ENCODE peak calls at places on chromosomes 3 and 15, in six cellular contexts. E is mucosa of descending colon; L is endothelial cell of umbilical vein; T is activated CD8-positive, alpha-beta T cell treated with anti-CD3 and anti-CD28 coated beads for 36 hours; R is HEK293T; C is anterior cingulate cortex. U is an unnamed sample.

GRCh38 chr15:45948226-45948625 is 313.4 kb downstream of the SQOR start:
- DNase-seq in E (no peak), L (no peak), T (no peak), R (no peak), C (no peak), U (no peak)

GRCh38 chr3:79672075-79672474 is 95.7 kb downstream of the ROBO1 start:
- DNase-seq in E (no peak), L (no peak), T (no peak), R (no peak), C (no peak), U (no peak)

GRCh38 chr15:51202783-51203182 is 108.1 kb upstream of the TNFAIP8L3 start:
- DNase-seq in E (no peak), L (no peak), T (no peak), R (no peak), C (no peak), U (no peak)

GRCh38 chr15:69557340-69558137 is 104.9 kb downstream of the RPLP1 start:
- DNase-seq in E (no peak), L (peak), T (no peak), R (no peak), C (no peak), U (no peak)

GRCh38 chr3:189001559-189001958 is 170.2 kb upstream of the TPRG1 start:
- DNase-seq in E (no peak), L (peak), T (no peak), R (no peak), C (no peak), U (no peak)

GRCh38 chr3:152682477-152682876 is 152.5 kb upstream of the P2RY1 start:
- DNase-seq in E (no peak), L (no peak), T (no peak), R (no peak), C (no peak), U (no peak)

GRCh38 chr3:13006216-13006990 is 66.8 kb downstream of the IQSEC1 start:
- DNase-seq in E (no peak), L (no peak), T (no peak), R (no peak), C (no peak), U (no peak)

GRCh38 chr3:158091526-158091925 is 14.7 kb downstream of the SHOX2 start:
- DNase-seq in E (no peak), L (peak), T (no peak), R (no peak), C (no peak), U (no peak)

GRCh38 chr3:40191850-40192448 is 117.6 kb upstream of the EIF1B start:
- DNase-seq in E (peak), L (peak), T (peak), R (peak), C (peak), U (peak)

GRCh38 chr3:129936757-129937156 is 37.8 kb upstream of the TRH start:
- DNase-seq in E (peak), L (peak), T (peak), R (no peak), C (peak), U (no peak)

GRCh38 chr3:48952510-48953118 is 34.0 kb downstream of the ARIH2 start:
- DNase-seq in E (peak), L (peak), T (peak), R (peak), C (no peak), U (peak)

GRCh38 chr15:93030430-93031102 is 58.4 kb downstream of the RGMA start:
- DNase-seq in E (peak), L (peak), T (peak), R (peak), C (peak), U (peak)

GRCh38 chr3:172003146-172003545 is 36.2 kb upstream of the FNDC3B start:
- DNase-seq in E (no peak), L (no peak), T (no peak), R (no peak), C (no peak), U (no peak)

GRCh38 chr3:25441234-25441856 is 13.3 kb downstream of the RARB start:
- DNase-seq in E (no peak), L (no peak), T (peak), R (no peak), C (no peak), U (peak)

GRCh38 chr15:32641517-32642059 is at the start of gene SCG5:
- DNase-seq in E (peak), L (peak), T (no peak), R (no peak), C (peak), U (peak)

GRCh38 chr3:160676547-160677303 is at the start of gene ARL14:
- DNase-seq in E (no peak), L (peak), T (no peak), R (no peak), C (no peak), U (peak)

GRCh38 chr3:19159966-19160365 is 11.7 kb downstream of the KCNH8 start:
- DNase-seq in E (no peak), L (no peak), T (no peak), R (no peak), C (no peak), U (no peak)

GRCh38 chr3:11671648-11672100 is 28.0 kb upstream of the VGLL4 start:
- DNase-seq in E (no peak), L (peak), T (no peak), R (no peak), C (peak), U (no peak)